ENCODE peak calls at places on chromosomes 5 and 9, in four cellular contexts. V is endothelial cell of umbilical vein, Z is heart left ventricle, C is HepG2. I is an unnamed sample.

GRCh38 chr5:121841900-121842299 is 9.8 kb upstream of the FTMT start:
- DNase-seq in V (no peak), Z (no peak), C (no peak), I (no peak)

GRCh38 chr5:179873176-179873575 is 14.6 kb upstream of the MRNIP start:
- DNase-seq in V (no peak), Z (no peak), C (no peak), I (no peak)

GRCh38 chr5:91373016-91373415 is 10.1 kb downstream of the ARRDC3 start:
- DNase-seq in V (no peak), Z (no peak), C (no peak), I (no peak)

GRCh38 chr5:73754254-73754653 is 128.3 kb downstream of the ARHGEF28 start:
- DNase-seq in V (no peak), Z (no peak), C (no peak), I (no peak)

GRCh38 chr9:33306037-33306436 is 15.7 kb downstream of the NFX1 start:
- DNase-seq in V (no peak), Z (no peak), C (no peak), I (no peak)

GRCh38 chr5:97042981-97043380 is 99.4 kb downstream of the LIX1 start:
- DNase-seq in V (no peak), Z (no peak), C (no peak), I (no peak)

GRCh38 chr5:6448622-6449464 is at the start of gene UBE2QL1:
- DNase-seq in V (peak), Z (no peak), C (no peak), I (no peak)

GRCh38 chr9:75855509-75855908 is 35.0 kb upstream of the PCSK5 start:
- DNase-seq in V (peak), Z (no peak), C (peak), I (peak)

GRCh38 chr5:64680289-64680688 is 10.0 kb upstream of the SHISAL2B start:
- DNase-seq in V (no peak), Z (no peak), C (peak), I (peak)

GRCh38 chr5:172658869-172659513 is 17.9 kb downstream of the NEURL1B start:
- DNase-seq in V (no peak), Z (peak), C (no peak), I (no peak)

GRCh38 chr5:79236970-79237734 is 1.2 kb downstream of the JMY start:
- DNase-seq in V (peak), Z (peak), C (peak), I (peak)

GRCh38 chr9:135186248-135187164 is 99.0 kb downstream of the OLFM1 start:
- DNase-seq in V (no peak), Z (no peak), C (no peak), I (no peak)

GRCh38 chr5:14946813-14947640 is 75.4 kb upstream of the ANKH start:
- DNase-seq in V (peak), Z (no peak), C (peak), I (peak)

GRCh38 chr9:105835721-105836120 is 141.4 kb downstream of the TMEM38B start:
- DNase-seq in V (no peak), Z (no peak), C (no peak), I (no peak)

GRCh38 chr9:135516132-135516860 is 4.9 kb upstream of the LCN1 start:
- DNase-seq in V (peak), Z (peak), C (no peak), I (no peak)

GRCh38 chr5:151773979-151774378 is 2.2 kb downstream of the G3BP1 start:
- DNase-seq in V (peak), Z (no peak), C (no peak), I (peak)
- H3K4me3 ChIP-seq in V (peak), Z (peak), C (peak), I (peak)

DNA sequence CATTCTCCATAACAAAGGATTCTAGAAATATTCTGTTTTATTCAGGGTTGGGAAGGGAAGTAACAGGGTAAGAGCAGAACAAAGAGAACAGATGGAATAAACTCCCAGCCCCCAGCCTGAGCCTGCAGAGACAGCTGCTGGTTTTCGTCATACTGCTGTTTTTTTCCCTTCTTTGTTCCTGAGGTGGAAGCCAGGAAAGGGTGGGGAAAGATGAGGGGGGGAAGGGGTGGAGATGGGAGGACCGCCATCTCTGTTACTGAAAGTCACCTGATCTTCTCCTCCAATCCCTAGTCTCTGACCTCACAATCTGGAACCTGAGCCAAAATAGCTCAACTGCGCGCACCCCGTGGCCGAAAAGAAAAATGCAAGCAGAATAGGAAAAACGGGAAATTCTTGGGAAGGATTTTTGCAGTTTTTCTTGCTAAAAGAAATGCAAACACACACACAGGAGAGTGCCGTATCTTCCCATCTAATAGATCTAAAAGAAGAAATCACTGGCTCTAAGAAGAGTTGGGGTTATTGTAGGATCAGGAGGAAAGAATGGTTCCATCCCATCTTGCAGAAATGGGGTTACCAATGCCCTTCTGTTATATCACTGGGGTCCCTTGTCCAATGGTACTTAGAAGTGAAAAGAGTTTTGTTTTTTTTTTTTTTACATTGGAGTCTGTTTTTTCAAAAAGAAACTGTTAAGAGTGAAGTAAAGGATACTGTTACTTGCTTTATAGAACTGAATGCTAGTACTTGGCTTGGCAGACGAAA is 57.9 kb downstream of the DIAPH1 start:
- DNase-seq in V (peak), Z (peak), C (peak), I (no peak)
- TF ChIP-seq POLR2A in V (no peak), Z (no peak), C (no peak), I (no peak)

DNA sequence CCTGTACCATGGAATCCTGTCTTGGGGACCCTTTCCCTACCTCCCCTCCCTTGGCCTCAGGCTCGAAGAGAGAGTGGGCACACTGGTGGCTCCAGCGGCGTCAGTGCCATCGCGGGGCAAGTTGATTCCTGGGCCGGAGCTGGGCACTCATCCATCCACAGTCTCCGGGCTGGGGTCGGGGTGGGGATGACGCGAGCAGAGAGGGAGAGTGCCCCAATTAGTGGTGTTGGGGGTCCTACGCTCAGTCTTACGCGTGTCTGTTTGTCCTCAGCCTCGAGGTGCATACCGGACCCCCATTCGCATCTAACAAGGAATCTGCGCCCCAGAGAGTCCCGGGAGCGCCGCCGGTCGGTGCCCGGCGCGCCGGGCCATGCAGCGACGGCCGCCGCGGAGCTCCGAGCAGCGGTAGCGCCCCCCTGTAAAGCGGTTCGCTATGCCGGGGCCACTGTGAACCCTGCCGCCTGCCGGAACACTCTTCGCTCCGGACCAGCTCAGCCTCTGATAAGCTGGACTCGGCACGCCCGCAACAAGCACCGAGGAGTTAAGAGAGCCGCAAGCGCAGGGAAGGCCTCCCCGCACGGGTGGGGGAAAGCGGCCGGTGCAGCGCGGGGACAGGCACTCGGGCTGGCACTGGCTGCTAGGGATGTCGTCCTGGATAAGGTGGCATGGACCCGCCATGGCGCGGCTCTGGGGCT is 724 bp downstream of the NTRK2 start:
- DNase-seq in V (no peak), Z (peak), C (no peak), I (no peak)
- H3K4me3 ChIP-seq in V (no peak), Z (peak), C (no peak), I (no peak)

DNA sequence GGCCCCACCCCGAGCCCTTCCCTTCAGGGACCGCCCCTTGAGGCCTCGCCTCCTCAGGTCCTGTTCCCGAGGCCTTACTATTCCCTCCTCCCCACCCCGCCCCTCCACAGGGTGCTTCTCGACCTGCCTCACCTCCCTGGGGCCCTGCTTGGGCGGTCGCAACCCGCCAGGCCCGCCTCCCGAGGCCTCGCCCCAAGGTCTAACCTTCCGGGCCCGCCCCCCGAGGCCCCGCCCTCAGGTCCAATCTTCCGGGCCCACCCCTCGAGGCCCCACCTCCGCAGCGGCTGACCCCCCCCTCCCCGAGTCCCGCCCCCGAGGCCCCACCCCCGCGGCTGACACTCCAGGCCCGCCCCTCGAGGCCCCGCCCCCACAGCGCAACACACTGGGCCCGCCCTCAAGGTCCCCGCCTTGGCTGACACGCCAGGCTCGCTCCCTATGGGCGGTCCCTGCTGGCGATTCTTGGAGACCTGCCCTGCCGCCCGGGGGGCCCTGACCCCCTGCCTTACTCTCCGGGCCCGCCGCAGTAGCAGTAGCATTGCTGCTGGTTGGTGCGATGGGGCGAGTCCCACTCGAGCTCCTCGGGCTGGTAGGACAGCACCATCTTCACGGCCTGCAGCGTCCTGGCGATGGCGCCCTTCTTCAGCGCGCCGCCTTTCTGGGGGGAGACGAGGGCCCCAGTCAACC is 8.2 kb downstream of the PHF19 start:
- DNase-seq in V (peak), Z (peak), C (no peak), I (peak)
- TF ChIP-seq POLR2A in V (no peak), Z (no peak), C (no peak), I (no peak)

GRCh38 chr9:5571629-5572232 is 57.2 kb upstream of the RIC1 start:
- DNase-seq in V (no peak), Z (no peak), C (no peak), I (no peak)
- H3K4me3 ChIP-seq in V (no peak), Z (no peak), C (no peak), I (no peak)